ENCODE peak calls at places on chromosomes 16 and 17, in five cellular contexts. Y, O, E, N and X are unnamed samples.

GRCh38 chr17:5798104-5798503 is 213.8 kb upstream of the NLRP1 start:
- DNase-seq in Y (no peak), E (no peak), O (no peak), N (no peak), X (no peak)

GRCh38 chr17:51152766-51153209 is 571 bp upstream of the NME1 start:
- DNase-seq in Y (peak), O (peak), N (no peak), E (no peak), X (no peak)

GRCh38 chr17:11736613-11737289 is 138.5 kb downstream of the DNAH9 start:
- DNase-seq in O (no peak), N (no peak), E (no peak), Y (no peak), X (no peak)

GRCh38 chr17:10649031-10649430 is 8.1 kb downstream of the MYH3 start:
- DNase-seq in N (peak), O (peak), Y (peak), E (no peak), X (peak)

GRCh38 chr16:48384982-48385271 is 286 bp downstream of the SIAH1 start:
- DNase-seq in E (no peak), O (no peak), Y (no peak), N (no peak), X (no peak)

GRCh38 chr16:456891-457483 is 31.5 kb downstream of the RAB11FIP3 start:
- DNase-seq in Y (peak), E (no peak), N (peak), O (peak), X (no peak)

GRCh38 chr16:31088459-31089183 is at the start of gene PRSS53:
- DNase-seq in Y (no peak), N (no peak), O (no peak), E (no peak), X (no peak)

GRCh38 chr17:2125013-2125535 is 70.2 kb downstream of the HIC1 start:
- DNase-seq in Y (peak), O (no peak), E (no peak), N (peak), X (no peak)

GRCh38 chr16:64475627-64476351 is 646.1 kb downstream of the CDH11 start:
- DNase-seq in N (peak), O (no peak), Y (peak), E (no peak), X (no peak)

GRCh38 chr17:82378741-82379021 is 7.1 kb downstream of the UTS2R start:
- DNase-seq in O (no peak), N (no peak), E (peak), Y (no peak), X (no peak)

GRCh38 chr17:61064087-61064951 is 335.3 kb upstream of the TBX2 start:
- DNase-seq in O (no peak), Y (no peak), N (no peak), E (no peak), X (no peak)

GRCh38 chr17:927611-928461 is 51.7 kb downstream of the NXN start:
- DNase-seq in Y (peak), N (peak), O (peak), E (peak), X (peak)

GRCh38 chr16:86740817-86741799 is 162.8 kb downstream of the FOXL1 start:
- DNase-seq in N (peak), E (no peak), Y (peak), O (peak), X (no peak)
- H3K4me3 ChIP-seq in N (peak), E (no peak), Y (peak), O (no peak), X (peak)

GRCh38 chr16:86117235-86117634 is 218.3 kb downstream of the IRF8 start:
- DNase-seq in E (no peak), O (no peak), Y (no peak), N (no peak), X (no peak)

GRCh38 chr16:86120201-86120981 is 221.4 kb downstream of the IRF8 start:
- DNase-seq in O (no peak), Y (peak), E (no peak), N (no peak), X (no peak)

GRCh38 chr16:86118467-86119307 is 219.7 kb downstream of the IRF8 start:
- DNase-seq in N (no peak), O (no peak), E (no peak), Y (peak), X (no peak)

GRCh38 chr16:86120982-86121242 is 221.9 kb downstream of the IRF8 start:
- DNase-seq in O (no peak), N (no peak), E (no peak), Y (no peak), X (no peak)

GRCh38 chr16:86117756-86118155 is 218.8 kb downstream of the IRF8 start:
- DNase-seq in N (no peak), Y (no peak), E (no peak), O (no peak), X (no peak)
- TF ChIP-seq CTCF in N (no peak), Y (no peak), E (no peak), O (no peak), X (no peak)

GRCh38 chr16:85971877-85972638 is 73.1 kb downstream of the IRF8 start:
- DNase-seq in N (no peak), O (no peak), Y (peak), E (no peak), X (no peak)

GRCh38 chr16:85970712-85971220 is 71.8 kb downstream of the IRF8 start:
- DNase-seq in N (no peak), O (peak), Y (peak), E (no peak), X (no peak)

GRCh38 chr16:85975421-85976100 is 76.6 kb downstream of the IRF8 start:
- DNase-seq in E (no peak), N (no peak), Y (no peak), O (no peak), X (no peak)

GRCh38 chr16:85978291-85978775 is 79.4 kb downstream of the IRF8 start:
- DNase-seq in Y (no peak), E (no peak), N (no peak), O (no peak), X (no peak)

DNA sequence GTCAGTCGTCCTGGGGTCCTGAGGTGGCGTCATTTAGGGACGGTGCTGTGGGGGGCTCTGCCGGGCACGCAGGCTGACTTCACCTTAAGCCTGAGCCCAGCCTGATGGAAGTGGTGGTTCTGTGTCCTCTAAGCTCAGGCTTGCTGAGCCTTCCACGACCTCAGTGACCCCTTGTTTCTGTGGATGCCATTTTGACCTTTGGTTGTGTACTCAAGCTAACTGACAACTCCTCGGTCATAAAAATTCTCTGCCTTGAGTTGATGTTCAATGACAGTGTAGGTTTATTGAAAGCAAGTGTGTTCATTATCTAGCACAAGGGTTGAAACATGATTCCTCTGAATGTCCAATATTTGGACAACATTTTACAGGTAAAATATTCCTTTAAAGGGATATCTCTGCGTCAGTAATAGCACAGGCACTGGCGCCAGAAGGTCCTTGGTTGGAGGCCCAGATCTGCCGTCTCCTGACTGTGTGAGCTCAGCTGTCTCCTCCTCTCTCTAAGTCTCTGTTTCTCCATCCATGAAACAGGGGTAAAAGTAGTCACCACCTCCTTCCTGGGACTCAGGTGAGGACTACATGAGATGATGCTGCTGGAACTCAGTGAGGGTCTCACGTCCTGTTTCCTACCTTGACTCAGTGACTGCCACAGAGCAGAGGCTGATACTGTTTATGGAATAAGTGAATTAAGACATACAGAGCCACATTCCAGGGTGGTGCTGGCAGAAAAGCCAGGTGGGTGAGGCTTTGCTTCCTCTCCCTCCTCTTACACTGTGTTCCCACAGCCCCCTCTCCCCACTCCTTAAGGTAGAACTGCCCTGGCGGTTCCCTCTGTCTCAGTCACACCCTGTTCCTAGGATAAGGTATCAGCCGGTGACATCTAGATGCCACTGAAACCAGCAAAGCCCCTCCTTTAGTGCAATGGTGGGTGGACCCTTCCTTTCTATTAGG is 75.7 kb downstream of the IRF8 start:
- DNase-seq in E (no peak), Y (no peak), N (no peak), O (no peak), X (no peak)
- H3K4me3 ChIP-seq in E (no peak), Y (no peak), N (no peak), O (no peak), X (no peak)

GRCh38 chr17:44014437-44015172 is at the start of gene TMEM101:
- DNase-seq in Y (peak), E (peak), N (peak), O (peak), X (peak)
- TF ChIP-seq CTCF in Y (no peak), E (no peak), N (no peak), O (no peak), X (no peak)

GRCh38 chr16:73047536-73048291 is at the start of gene ZFHX3:
- DNase-seq in O (peak), N (no peak), Y (peak), E (peak), X (no peak)
- H3K4me3 ChIP-seq in O (peak), N (peak), Y (peak), E (peak), X (peak)

GRCh38 chr17:80474231-80474932 is 2.0 kb downstream of the NPTX1 start:
- DNase-seq in E (no peak), Y (peak), N (no peak), O (no peak), X (no peak)
- TF ChIP-seq CTCF in E (no peak), Y (peak), N (peak), O (peak), X (peak)

DNA sequence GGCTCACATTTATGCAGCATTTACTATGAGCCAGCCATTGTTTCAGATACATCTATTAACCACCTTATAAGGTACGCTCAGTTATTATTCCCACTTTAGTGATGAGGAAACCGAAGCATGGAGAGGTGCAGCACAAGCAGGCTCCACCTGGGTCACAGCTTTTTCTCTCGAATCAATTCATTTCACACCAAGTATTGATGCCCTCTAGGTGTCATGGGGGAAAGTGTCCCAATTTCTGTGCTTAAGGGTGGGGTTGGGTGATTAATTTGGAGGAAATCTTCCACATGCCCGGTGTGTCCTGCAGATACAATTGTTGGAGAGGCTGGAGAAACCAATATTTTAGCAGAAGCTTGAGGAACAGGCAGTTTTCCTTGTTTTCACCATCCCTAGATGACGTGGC is 62.7 kb upstream of the DNAJA2 start:
- DNase-seq in E (no peak), O (no peak), N (no peak), Y (no peak), X (no peak)
- H3K4me3 ChIP-seq in E (no peak), O (no peak), N (no peak), Y (no peak), X (no peak)

GRCh38 chr16:3148256-3149192 is 13.7 kb downstream of the ZNF213 start:
- DNase-seq in E (peak), Y (no peak), N (no peak), O (no peak), X (no peak)

GRCh38 chr16:3150346-3151218 is 15.8 kb downstream of the ZNF213 start:
- DNase-seq in N (peak), E (peak), O (peak), Y (peak), X (no peak)

GRCh38 chr16:3149193-3149530 is 14.3 kb downstream of the ZNF213 start:
- DNase-seq in Y (no peak), O (no peak), N (no peak), E (peak), X (no peak)

GRCh38 chr16:3147757-3148104 is 12.9 kb downstream of the ZNF213 start:
- DNase-seq in Y (no peak), O (no peak), N (no peak), E (peak), X (no peak)

GRCh38 chr16:3149630-3150345 is 15.0 kb downstream of the ZNF213 start:
- DNase-seq in O (peak), E (peak), N (peak), Y (peak), X (no peak)
- TF ChIP-seq CTCF in O (peak), E (peak), N (peak), Y (peak), X (peak)

GRCh38 chr16:67246945-67247697 is at the start of gene FHOD1:
- DNase-seq in E (peak), Y (peak), N (peak), O (peak), X (peak)

GRCh38 chr16:67248401-67249177 is at the start of gene SLC9A5:
- DNase-seq in N (no peak), Y (no peak), O (no peak), E (no peak), X (no peak)

GRCh38 chr16:67249178-67249759 is 490 bp downstream of the SLC9A5 start:
- DNase-seq in O (no peak), E (no peak), N (no peak), Y (no peak), X (no peak)

GRCh38 chr16:67247698-67248400 is 568 bp upstream of the FHOD1 start:
- DNase-seq in E (no peak), N (no peak), Y (no peak), O (no peak), X (no peak)

DNA sequence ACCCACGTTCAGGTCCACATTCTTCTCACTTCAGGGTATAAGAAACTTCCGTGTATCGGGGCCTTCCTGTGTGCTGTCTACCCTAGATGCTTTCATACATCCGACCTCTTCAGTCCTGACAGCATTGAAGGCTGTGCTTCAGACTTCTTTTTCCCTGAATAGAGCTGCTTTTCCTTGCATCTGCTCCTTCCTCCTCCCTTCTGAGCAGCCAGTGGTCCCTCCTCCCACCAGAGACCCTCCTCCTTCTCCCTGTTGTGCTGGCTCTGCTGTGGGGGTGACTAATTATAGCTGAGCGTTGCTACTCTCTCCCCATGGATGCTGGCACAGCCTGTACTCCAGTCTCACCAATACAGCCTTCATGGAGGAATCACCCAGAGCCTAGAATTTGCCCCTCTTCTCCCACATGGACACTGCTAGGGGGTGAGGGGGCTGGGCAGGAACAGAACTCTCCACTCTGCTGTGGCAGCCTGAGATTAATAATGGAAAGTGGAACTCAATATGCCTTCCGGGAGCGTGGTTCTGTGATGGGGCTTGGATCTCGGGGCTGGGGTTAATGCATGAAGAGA is 1.1 kb downstream of the SLC9A5 start:
- DNase-seq in E (no peak), Y (peak), N (no peak), O (no peak), X (no peak)
- H3K4me3 ChIP-seq in E (no peak), Y (peak), N (no peak), O (no peak), X (peak)

GRCh38 chr17:73595068-73595865 is 49.0 kb downstream of the SDK2 start:
- DNase-seq in Y (no peak), N (no peak), O (peak), E (peak), X (no peak)
- TF ChIP-seq CTCF in Y (no peak), N (no peak), O (peak), E (no peak), X (no peak)